ENCODE peak calls at places on chromosomes 5 and 9, in five cellular contexts. K, V, H, B and G are unnamed samples.

GRCh38 chr9:132748450-132748849 is 78.2 kb downstream of the GTF3C4 start:
- DNase-seq in V (no peak), B (no peak), H (no peak), K (no peak), G (no peak)

GRCh38 chr9:69395718-69396117 is 70.7 kb downstream of the ENTREP1 start:
- DNase-seq in H (no peak), K (no peak), V (no peak), B (no peak), G (no peak)

GRCh38 chr5:33890633-33891032 is 1.2 kb downstream of the ADAMTS12 start:
- DNase-seq in K (no peak), H (no peak), V (no peak), B (no peak), G (no peak)

GRCh38 chr5:173925449-173926071 is 37.4 kb downstream of the CPEB4 start:
- DNase-seq in H (peak; percentile 38), V (no peak), B (no peak), K (peak; percentile 69), G (no peak)

GRCh38 chr5:150085950-150086715 is at the start of gene CSF1R:
- DNase-seq in V (no peak), B (no peak), K (no peak), H (no peak), G (peak; percentile 36)

GRCh38 chr9:34568783-34569182 is 20.7 kb downstream of the CNTFR start:
- DNase-seq in K (no peak), V (no peak), B (no peak), H (no peak), G (no peak)

GRCh38 chr9:16175461-16175860 is 622.6 kb downstream of the CCDC171 start:
- DNase-seq in K (no peak), V (no peak), H (no peak), B (no peak), G (no peak)

GRCh38 chr9:34560574-34561229 is 28.8 kb downstream of the CNTFR start:
- DNase-seq in V (no peak), B (no peak), K (no peak), H (no peak), G (no peak)

GRCh38 chr9:124102363-124102762 is 90.8 kb downstream of the LHX2 start:
- DNase-seq in K (no peak), H (no peak), V (no peak), B (no peak), G (no peak)

GRCh38 chr9:89601306-89601705 is 3.5 kb upstream of the GADD45G start:
- DNase-seq in B (no peak), K (no peak), H (no peak), V (no peak), G (peak; percentile 40)

GRCh38 chr5:116358015-116358523 is 216.6 kb downstream of the SEMA6A start:
- DNase-seq in V (no peak), K (peak; percentile 31), B (no peak), H (no peak), G (no peak)

GRCh38 chr9:97573482-97574073 is 59.6 kb downstream of the TSTD2 start:
- DNase-seq in H (peak; percentile 29), V (peak; percentile 12), B (no peak), K (no peak), G (no peak)

GRCh38 chr9:96391021-96391765 is 7.7 kb upstream of the SLC35D2 start:
- DNase-seq in H (no peak), B (no peak), V (peak; percentile 96), K (no peak), G (no peak)

GRCh38 chr5:74641778-74642542 is 1.4 kb upstream of the ENC1 start:
- DNase-seq in K (peak; percentile 55), H (peak; percentile 43), B (no peak), V (peak; percentile 62), G (peak; percentile 59)

GRCh38 chr9:134171316-134172197 is 7.2 kb upstream of the RNU6ATAC start:
- DNase-seq in H (no peak), K (no peak), B (no peak), V (no peak), G (no peak)

GRCh38 chr5:57176350-57176857 is 2.5 kb downstream of the GPBP1 start:
- DNase-seq in B (no peak), K (no peak), H (no peak), V (no peak), G (no peak)

GRCh38 chr5:151155149-151155776 is 2.3 kb downstream of the ANXA6 start:
- DNase-seq in B (peak; percentile 35), V (no peak), H (no peak), K (no peak), G (no peak)

GRCh38 chr9:6096821-6097220 is 81.4 kb upstream of the RANBP6 start:
- DNase-seq in K (no peak), V (no peak), H (no peak), B (no peak), G (no peak)

GRCh38 chr5:142670811-142671210 is 15.1 kb downstream of the FGF1 start:
- DNase-seq in B (no peak), H (no peak), V (no peak), K (no peak), G (no peak)

GRCh38 chr5:90598300-90598699 is 39.7 kb downstream of the ADGRV1 start:
- DNase-seq in H (no peak), K (no peak), B (no peak), V (no peak), G (no peak)

GRCh38 chr9:33939924-33940874 is 108.5 kb downstream of the UBAP2 start:
- DNase-seq in H (no peak), B (no peak), V (peak; percentile 98), K (no peak), G (no peak)

GRCh38 chr5:55509768-55510522 is 24.8 kb downstream of the PLPP1 start:
- DNase-seq in V (peak; percentile 11), H (no peak), K (no peak), B (no peak), G (no peak)

GRCh38 chr9:131273791-131274673 is 2.3 kb downstream of the FAM78A start:
- DNase-seq in B (no peak), K (peak; percentile 89), V (no peak), H (no peak), G (no peak)

GRCh38 chr5:157481666-157482065 is 21.7 kb downstream of the NIPAL4 start:
- DNase-seq in V (no peak), B (no peak), H (no peak), K (no peak), G (no peak)

GRCh38 chr9:120909904-120910303 is 16.7 kb downstream of the TRAF1 start:
- DNase-seq in V (no peak), B (no peak), K (no peak), H (no peak), G (no peak)

GRCh38 chr5:96048763-96049162 is 87.1 kb upstream of the ELL2 start:
- DNase-seq in H (no peak), B (no peak), K (peak; percentile 82), V (no peak), G (no peak)

GRCh38 chr5:157108961-157109360 is at the start of gene HAVCR2:
- DNase-seq in B (peak; percentile 83), H (no peak), V (no peak), K (no peak), G (no peak)

GRCh38 chr5:125377151-125377550 is 630.7 kb upstream of the ZNF608 start:
- DNase-seq in V (no peak), H (no peak), K (no peak), B (no peak), G (no peak)
- TF ChIP-seq YY1 in V (no peak), H (no peak), K (no peak), B (no peak), G (no peak)

GRCh38 chr9:70557665-70558419 is 143.4 kb upstream of the KLF9 start:
- DNase-seq in K (no peak), B (peak; percentile 55), H (no peak), V (no peak), G (no peak)
- TF ChIP-seq SP1 in K (no peak), B (no peak), H (no peak), V (no peak), G (no peak)

GRCh38 chr5:148393390-148393741 is 9.6 kb downstream of the FBXO38 start:
- DNase-seq in K (no peak), B (no peak), V (peak; percentile 37), H (no peak), G (no peak)
- TF ChIP-seq YY1 in K (no peak), B (no peak), V (no peak), H (no peak), G (no peak)

DNA sequence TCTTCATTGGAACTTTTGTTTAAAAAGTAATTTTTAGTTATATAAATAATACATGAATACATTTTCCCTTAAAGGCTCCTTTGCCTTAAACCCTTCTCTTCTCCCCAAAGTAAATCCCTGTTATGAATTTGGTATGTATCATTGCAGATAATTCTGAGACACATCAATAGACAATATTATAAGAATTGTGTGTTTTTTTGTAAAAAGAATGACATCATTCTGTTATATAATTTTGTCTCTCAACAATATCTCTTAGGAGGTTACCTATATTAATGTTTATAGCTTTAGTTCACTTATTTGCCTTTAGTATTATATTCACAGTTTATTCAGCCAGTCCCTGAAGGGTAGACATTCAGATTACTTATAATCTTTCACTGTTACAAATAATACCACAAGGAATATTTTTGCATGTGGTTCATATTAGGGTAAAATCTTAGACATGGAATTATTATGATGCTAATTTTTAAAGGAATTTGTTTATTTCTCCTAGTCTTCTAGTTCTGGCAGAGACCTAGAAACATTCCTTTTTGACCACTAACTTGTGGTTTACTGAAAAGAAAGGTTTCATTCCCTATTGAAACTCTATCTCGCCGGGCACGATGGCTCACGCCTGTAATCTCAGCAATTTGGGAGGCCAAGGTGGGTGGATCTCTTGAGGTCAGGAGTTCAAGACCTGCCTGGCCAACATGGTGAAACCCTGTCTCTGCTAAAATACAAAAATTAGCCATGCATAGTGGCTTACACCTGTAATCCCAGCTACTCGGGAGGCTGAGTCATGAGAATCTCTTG is 105.6 kb downstream of the KCTD16 start:
- DNase-seq in H (no peak), V (no peak), B (no peak), K (no peak), G (no peak)
- TF ChIP-seq SP1 in H (no peak), V (no peak), B (no peak), K (no peak), G (no peak)